ENCODE peak calls at places on chromosomes 7 and 10, in ten cellular contexts. P is WERI-Rb-1, U is left lung, O is AG04450, C is thyroid gland, W is lower lobe of right lung, Q is astrocyte of the spinal cord, B is kidney epithelial cell, K is body of pancreas, Z is tibial artery. Y is an unnamed sample.

GRCh38 chr7:148045521-148045920 is 545.0 kb upstream of the C7orf33 start:
- DNase-seq in K (peak; percentile 46), P (no peak), Z (no peak), B (no peak), Q (no peak), O (no peak), W (no peak), C (no peak), U (no peak), Y (no peak)

GRCh38 chr7:153065021-153065420 is 305.5 kb downstream of the ACTR3B start:
- DNase-seq in K (no peak), Z (no peak), U (no peak), W (no peak), Q (no peak), P (no peak), B (no peak), C (no peak), O (no peak), Y (no peak)

GRCh38 chr7:86116-86515 is 106.3 kb upstream of the FAM20C start:
- DNase-seq in W (no peak), B (no peak), K (no peak), O (no peak), P (no peak), C (no peak), U (no peak), Z (peak; percentile 35), Q (no peak), Y (no peak)

GRCh38 chr10:44975487-44976331 is 2.9 kb downstream of the DEPP1 start:
- DNase-seq in Z (peak; percentile 89), U (no peak), B (peak; percentile 77), W (no peak), K (peak; percentile 90), P (peak; percentile 41), C (peak; percentile 78), O (no peak), Q (peak; percentile 81), Y (no peak)

GRCh38 chr7:123865517-123866117 is 20.6 kb downstream of the HYAL4 start:
- DNase-seq in B (peak; percentile 39), P (peak; percentile 50), Z (no peak), Q (peak; percentile 76), C (peak; percentile 46), O (peak; percentile 38), K (peak; percentile 79), U (no peak), W (no peak), Y (peak; percentile 23)

GRCh38 chr10:95260397-95260881 is 30.4 kb downstream of the PDLIM1 start:
- DNase-seq in W (no peak), P (no peak), Q (peak; percentile 90), Z (no peak), B (peak; percentile 86), O (no peak), K (peak; percentile 54), U (no peak), C (peak; percentile 65), Y (no peak)

GRCh38 chr10:88879754-88880286 is at the start of gene STAMBPL1:
- DNase-seq in U (peak; percentile 93), K (peak; percentile 45), C (no peak), Z (no peak), W (no peak), B (no peak), P (peak; percentile 76), O (no peak), Q (no peak), Y (no peak)

GRCh38 chr10:14478639-14479038 is 147.9 kb upstream of the FRMD4A start:
- DNase-seq in P (peak; percentile 37), K (peak; percentile 89), B (no peak), Z (peak; percentile 69), O (peak; percentile 48), C (peak; percentile 52), Q (peak; percentile 91), W (no peak), U (no peak), Y (no peak)

GRCh38 chr7:131745645-131746248 is 189.3 kb upstream of the PODXL start:
- DNase-seq in Z (no peak), W (no peak), C (peak; percentile 5), K (peak; percentile 10), Q (peak; percentile 53), U (no peak), O (no peak), P (no peak), B (peak; percentile 4), Y (no peak)

GRCh38 chr10:79905322-79906314 is 43.3 kb downstream of the SFTPD start:
- DNase-seq in B (peak; percentile 14), Q (peak; percentile 18), Z (no peak), O (no peak), W (no peak), K (peak; percentile 33), C (no peak), U (no peak), P (no peak), Y (peak; percentile 11)

GRCh38 chr10:84908491-84908890 is 580.1 kb downstream of the CCSER2 start:
- DNase-seq in C (no peak), B (no peak), P (no peak), O (no peak), U (no peak), K (no peak), Q (no peak), Z (no peak), W (no peak), Y (no peak)

GRCh38 chr7:5591547-5591899 is 167.9 kb upstream of the TNRC18 start:
- DNase-seq in Q (peak; percentile 90), U (no peak), Z (no peak), B (peak; percentile 63), C (no peak), W (no peak), K (peak; percentile 48), P (no peak), O (peak; percentile 60), Y (peak; percentile 43)

GRCh38 chr10:77637986-77638765 is 568 bp upstream of the KCNMA1 start:
- DNase-seq in Z (peak; percentile 81), O (no peak), C (peak; percentile 7), W (peak; percentile 58), P (peak; percentile 71), K (peak; percentile 39), Q (peak; percentile 65), B (no peak), U (peak; percentile 87), Y (no peak)

GRCh38 chr10:60032723-60033122 is 126.4 kb upstream of the CCDC6 start:
- DNase-seq in C (peak; percentile 52), Q (peak; percentile 52), U (no peak), Z (no peak), K (peak; percentile 78), W (no peak), O (no peak), B (peak; percentile 12), P (peak; percentile 53), Y (peak; percentile 27)

GRCh38 chr7:120996333-120996982 is 7.9 kb downstream of the CPED1 start:
- DNase-seq in K (peak; percentile 85), B (peak; percentile 39), O (peak; percentile 81), Q (peak; percentile 91), C (peak; percentile 37), U (no peak), Z (peak; percentile 84), W (peak; percentile 48), P (peak; percentile 22), Y (peak; percentile 74)

GRCh38 chr7:18570890-18571478 is 75.4 kb downstream of the HDAC9 start:
- DNase-seq in Q (peak; percentile 71), P (no peak), K (peak; percentile 32), W (no peak), B (no peak), C (no peak), U (no peak), O (no peak), Z (no peak), Y (peak; percentile 29)

GRCh38 chr10:131908151-131908550 is 7.3 kb downstream of the PPP2R2D start:
- DNase-seq in W (no peak), Z (no peak), B (no peak), U (no peak), Q (no peak), K (no peak), O (no peak), P (peak; percentile 62), C (no peak), Y (no peak)

DNA sequence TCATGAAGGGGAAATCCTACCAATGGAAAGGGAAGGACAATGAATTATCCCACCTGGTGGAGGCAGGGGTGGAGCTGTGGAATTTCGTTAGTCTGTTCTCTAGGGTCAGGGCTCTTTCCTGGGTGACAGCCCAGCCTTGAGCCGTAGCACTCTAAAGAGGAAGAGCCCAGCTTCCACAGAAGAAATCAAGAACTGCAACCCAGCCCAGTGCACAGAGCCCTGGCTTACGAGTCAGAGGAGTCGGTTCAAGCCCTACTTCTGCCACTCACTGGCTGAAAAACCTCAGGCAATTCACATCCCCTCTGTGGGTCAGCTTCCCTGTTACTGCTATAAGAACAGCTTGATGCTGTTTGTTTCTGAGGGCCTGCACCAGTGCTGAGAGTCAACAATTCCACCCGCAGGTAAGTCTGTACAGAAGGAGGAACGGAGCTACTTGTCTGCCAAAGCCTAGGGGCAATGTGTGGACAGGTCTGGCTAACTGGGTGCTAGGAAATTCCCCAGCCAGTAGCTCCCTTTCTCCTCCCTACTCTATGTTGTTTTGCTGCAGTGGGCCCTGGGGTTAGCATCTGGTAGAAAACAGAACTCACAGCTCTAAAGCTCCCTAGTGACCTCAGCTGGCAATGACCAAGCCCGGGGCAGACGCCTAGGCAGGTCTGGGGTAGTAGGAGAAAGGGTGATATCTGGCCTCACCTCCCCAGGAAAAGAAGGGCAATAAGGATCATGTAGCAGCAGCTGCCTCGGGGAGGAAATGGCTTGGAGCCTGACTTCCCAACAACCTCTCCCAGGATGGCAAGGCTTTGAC is 3.3 kb downstream of the AVPI1 start:
- DNase-seq in C (no peak), P (no peak), O (no peak), U (no peak), Q (peak; percentile 45), B (no peak), Z (no peak), W (peak; percentile 57), K (peak; percentile 40), Y (no peak)
- H3K4me3 ChIP-seq in C (no peak overlapping the region), P (no peak overlapping the region), O (peak overlapping the region; percentile 71), U (peak overlapping the region; percentile 75), Q (no peak overlapping the region), B (no peak overlapping the region), Z (peak overlapping the region; percentile 84), W (peak overlapping the region; percentile 79), K (no peak overlapping the region), Y (peak overlapping the region; percentile 9)

GRCh38 chr10:50937230-50937907 is 51.9 kb upstream of the A1CF start:
- DNase-seq in K (peak; percentile 33), Q (peak; percentile 52), P (no peak), U (no peak), O (peak; percentile 15), C (no peak), B (no peak), Z (no peak), W (no peak), Y (no peak)
- TF ChIP-seq CTCF in K (peak; percentile 58), Q (peak; percentile 77), P (peak; percentile 19), U (peak; percentile 25), O (peak; percentile 74), C (no peak), B (peak; percentile 74), Z (peak; percentile 54), W (peak; percentile 34), Y (peak; percentile 67)

GRCh38 chr7:45089314-45089891 is 634 bp upstream of the NACAD start:
- DNase-seq in U (no peak), C (peak; percentile 34), Z (peak; percentile 79), B (no peak), K (peak; percentile 63), Q (peak; percentile 49), O (no peak), W (no peak), P (peak; percentile 85), Y (no peak)
- H3K4me3 ChIP-seq in U (peak overlapping the region; percentile 44), C (no peak overlapping the region), Z (peak overlapping the region; percentile 74), B (peak overlapping the region; percentile 63), K (peak overlapping the region; percentile 21), Q (peak overlapping the region; percentile 58), O (peak overlapping the region; percentile 69), W (peak overlapping the region; percentile 60), P (peak overlapping the region; percentile 60), Y (peak overlapping the region; percentile 63)

GRCh38 chr10:113775681-113776294 is 24.3 kb downstream of the PLEKHS1 start:
- DNase-seq in P (no peak), Z (no peak), O (no peak), C (no peak), B (no peak), U (no peak), Q (no peak), K (no peak), W (no peak), Y (no peak)
- TF ChIP-seq CTCF in P (no peak), Z (no peak), O (no peak), C (no peak), B (no peak), U (no peak), Q (no peak), K (no peak), W (no peak), Y (peak; percentile 2)